ENCODE peak calls at places on chromosomes 12 and 14, in nine cellular contexts. W, X, S, Q, C, U, Y, Z and V are unnamed samples.

GRCh38 chr12:51823875-51824565 is 24.5 kb downstream of the FIGNL2 start:
- DNase-seq in W (no peak), X (no peak), S (no peak), Q (peak; percentile 32), C (no peak), U (peak; percentile 51), Y (peak; percentile 82), Z (peak; percentile 74), V (peak; percentile 27)

GRCh38 chr14:20934148-20934762 is 21.0 kb upstream of the RNASE2 start:
- DNase-seq in W (no peak), X (no peak), S (peak; percentile 46), Q (no peak), C (peak; percentile 47), U (peak; percentile 36), Y (peak; percentile 36), Z (peak; percentile 61), V (peak; percentile 50)

GRCh38 chr14:105885561-105886320 is 359.4 kb downstream of the TMEM121 start:
- DNase-seq in W (peak; percentile 13), X (no peak), S (peak; percentile 6), Q (no peak), C (no peak), U (peak; percentile 16), Y (no peak), Z (peak; percentile 1), V (peak; percentile 38)

GRCh38 chr12:58557156-58557555 is 363.1 kb downstream of the LRIG3 start:
- DNase-seq in W (no peak), X (no peak), S (no peak), Q (no peak), C (no peak), U (no peak), Y (peak; percentile 13), Z (no peak), V (no peak)

GRCh38 chr14:67815573-67816235 is 686 bp downstream of the ZFYVE26 start:
- DNase-seq in W (no peak), X (no peak), S (no peak), Q (no peak), C (no peak), U (no peak), Y (peak; percentile 46), Z (no peak), V (no peak)

GRCh38 chr14:90628825-90629224 is 187.4 kb downstream of the TTC7B start:
- DNase-seq in W (no peak), X (no peak), S (peak; percentile 54), Q (no peak), C (no peak), U (no peak), Y (no peak), Z (peak; percentile 57), V (no peak)

GRCh38 chr12:66132408-66132807 is 1.9 kb upstream of the LLPH start:
- DNase-seq in W (no peak), X (no peak), S (no peak), Q (no peak), C (no peak), U (no peak), Y (peak; percentile 53), Z (no peak), V (no peak)

GRCh38 chr12:19970116-19970515 is 398.2 kb upstream of the PDE3A start:
- DNase-seq in W (no peak), X (no peak), S (no peak), Q (peak; percentile 62), C (no peak), U (no peak), Y (no peak), Z (no peak), V (no peak)

GRCh38 chr12:104930388-104931326 is 27.4 kb downstream of the SLC41A2 start:
- DNase-seq in W (no peak), X (no peak), S (no peak), Q (no peak), C (no peak), U (no peak), Y (no peak), Z (no peak), V (no peak)

GRCh38 chr14:52080817-52081755 is 12.2 kb upstream of the NID2 start:
- DNase-seq in W (no peak), X (no peak), S (no peak), Q (peak; percentile 78), C (no peak), U (no peak), Y (peak; percentile 36), Z (no peak), V (no peak)

GRCh38 chr14:70894868-70895267 is 12.4 kb upstream of the PCNX1 start:
- DNase-seq in W (no peak), X (no peak), S (no peak), Q (no peak), C (no peak), U (no peak), Y (no peak), Z (no peak), V (no peak)

GRCh38 chr12:90163975-90164374 is 455.3 kb upstream of the ATP2B1 start:
- DNase-seq in W (no peak), X (no peak), S (no peak), Q (no peak), C (no peak), U (no peak), Y (no peak), Z (no peak), V (no peak)

DNA sequence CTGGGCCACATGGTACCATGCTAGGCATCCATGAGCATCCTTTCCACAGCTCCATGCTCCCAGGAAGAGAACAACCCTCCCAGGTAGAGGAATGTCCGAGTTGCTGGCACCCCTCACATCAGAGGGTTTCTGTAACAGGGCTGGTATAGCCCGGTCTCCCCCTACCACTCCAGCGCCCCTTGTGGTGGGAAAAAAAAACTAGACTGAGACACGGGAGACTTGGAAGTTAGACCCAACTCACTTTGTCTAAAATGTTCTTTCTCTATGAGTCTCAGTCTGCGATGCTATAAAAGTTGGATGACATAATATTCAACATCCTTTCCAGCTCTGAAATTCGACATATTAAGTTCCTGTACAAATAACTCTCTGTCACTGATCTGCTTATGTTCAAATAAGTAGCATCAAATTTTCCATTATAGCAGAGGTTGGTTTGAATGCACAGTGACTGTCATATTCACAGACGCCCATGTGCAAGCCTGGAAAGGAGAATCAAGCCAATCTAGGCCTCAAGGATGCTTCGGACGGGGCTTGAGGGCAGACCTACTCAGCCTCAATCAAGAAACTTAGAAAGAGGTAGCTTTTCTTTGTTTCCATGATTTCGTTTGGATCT is 25.7 kb upstream of the TC2N start:
- DNase-seq in W (no peak), X (no peak), S (no peak), Q (no peak), C (no peak), U (no peak), Y (no peak), Z (no peak), V (no peak)
- TF ChIP-seq CTCF in W (no peak), X (no peak), S (peak; percentile 7), Q (peak; percentile 34), C (peak; percentile 72), U (peak; percentile 12), Y (peak; percentile 35), Z (peak; percentile 36), V (peak; percentile 50)

DNA sequence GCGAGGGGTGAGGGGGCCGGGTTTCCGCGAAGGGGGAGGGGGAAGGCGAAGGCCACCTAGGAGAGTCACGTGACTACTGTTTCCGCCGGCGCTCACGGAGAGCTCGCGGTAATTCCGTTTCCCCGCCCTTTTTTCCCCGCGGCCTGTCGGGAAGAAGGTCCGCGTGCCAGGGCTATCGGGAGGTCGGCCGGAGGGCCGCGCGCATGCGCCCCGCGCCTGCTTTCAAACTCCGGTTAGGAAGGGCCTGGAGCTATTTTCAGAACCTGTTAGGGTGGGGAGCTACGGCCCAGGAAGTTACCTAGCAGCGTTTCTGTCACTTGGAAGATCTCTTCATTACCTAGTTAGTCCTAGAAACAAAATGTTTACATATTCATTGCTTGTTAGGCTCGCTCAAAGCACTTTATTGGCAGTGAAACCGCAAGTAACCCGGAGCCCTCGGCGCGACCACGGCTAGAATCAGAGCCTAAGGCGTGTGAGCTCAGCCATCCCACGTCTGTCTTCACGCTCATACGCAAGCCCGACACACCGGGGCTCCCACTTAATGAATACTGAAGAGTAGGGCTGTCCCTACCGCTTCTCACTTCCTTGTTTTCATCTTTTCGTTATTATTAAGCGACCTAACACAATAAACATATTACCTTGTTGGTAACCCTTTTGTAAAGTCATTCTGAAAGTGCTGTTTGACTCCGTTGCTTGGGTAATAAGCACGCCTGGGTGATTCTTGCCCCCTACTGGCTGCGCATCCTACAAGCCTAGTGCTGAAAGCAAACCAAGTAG is 682 bp upstream of the SBNO1 start:
- DNase-seq in W (peak; percentile 98), X (peak; percentile 82), S (peak; percentile 98), Q (peak; percentile 98), C (peak; percentile 96), U (peak; percentile 99), Y (peak; percentile 100), Z (peak; percentile 99), V (peak; percentile 97)
- TF ChIP-seq CTCF in W (peak; percentile 83), X (no peak), S (peak; percentile 59), Q (peak; percentile 89), C (peak; percentile 80), U (peak; percentile 74), Y (peak; percentile 76), Z (peak; percentile 74), V (peak; percentile 93)

GRCh38 chr12:67669925-67670631 is 21.5 kb downstream of the DYRK2 start:
- DNase-seq in W (no peak), X (no peak), S (no peak), Q (no peak), C (no peak), U (no peak), Y (no peak), Z (no peak), V (no peak)
- TF ChIP-seq CTCF in W (no peak), X (no peak), S (no peak), Q (no peak), C (no peak), U (no peak), Y (no peak), Z (no peak), V (no peak)

GRCh38 chr12:98228619-98229538 is 286.5 kb upstream of the TMPO start:
- DNase-seq in W (no peak), X (no peak), S (no peak), Q (no peak), C (no peak), U (no peak), Y (no peak), Z (no peak), V (no peak)

GRCh38 chr12:98224584-98225221 is 290.7 kb upstream of the TMPO start:
- DNase-seq in W (no peak), X (no peak), S (no peak), Q (no peak), C (no peak), U (no peak), Y (peak; percentile 28), Z (no peak), V (no peak)

GRCh38 chr12:98232753-98233385 is 282.5 kb upstream of the TMPO start:
- DNase-seq in W (no peak), X (no peak), S (no peak), Q (no peak), C (no peak), U (no peak), Y (no peak), Z (no peak), V (no peak)

GRCh38 chr12:98229539-98229921 is 285.9 kb upstream of the TMPO start:
- DNase-seq in W (no peak), X (no peak), S (no peak), Q (no peak), C (no peak), U (no peak), Y (no peak), Z (no peak), V (no peak)

DNA sequence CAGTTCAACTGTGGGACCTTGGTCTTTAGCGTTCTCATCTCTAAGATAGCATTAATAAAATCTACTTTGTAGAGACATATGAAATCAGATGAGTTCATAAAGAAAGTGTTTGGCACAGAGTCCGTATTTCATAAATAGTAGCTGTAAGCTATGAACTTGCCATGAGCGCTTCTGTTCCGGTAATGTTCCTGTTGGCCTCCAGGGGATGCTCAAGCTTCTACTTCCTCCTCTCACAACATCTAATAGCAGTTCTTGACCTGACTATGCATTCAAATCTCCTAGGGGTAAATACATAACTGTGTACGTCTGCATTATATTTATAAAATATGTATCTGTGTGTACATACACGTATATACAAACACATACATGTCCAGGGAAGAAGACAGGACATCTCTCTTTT is 288.2 kb upstream of the TMPO start:
- DNase-seq in W (no peak), X (no peak), S (no peak), Q (no peak), C (no peak), U (no peak), Y (no peak), Z (no peak), V (no peak)
- TF ChIP-seq CTCF in W (no peak), X (no peak), S (no peak), Q (peak; percentile 43), C (peak; percentile 35), U (no peak), Y (peak; percentile 12), Z (peak; percentile 8), V (no peak)